ENCODE peak calls at places on chromosomes 11 and 22, in six cellular contexts. N is HepG2, S is sigmoid colon, C is stomach, D is transverse colon, J is tibial nerve. B is an unnamed sample.

GRCh38 chr11:73784080-73784634 is 3.5 kb upstream of the MRPL48 start:
- DNase-seq in N (peak; percentile 78), S (no peak), C (no peak), D (no peak), J (no peak), B (no peak)

GRCh38 chr11:23391031-23391430 is 530.8 kb upstream of the CCDC179 start:
- DNase-seq in N (no peak), S (no peak), C (no peak), D (no peak), J (no peak), B (no peak)

GRCh38 chr22:17918840-17919239 is 105.5 kb downstream of the MICAL3 start:
- DNase-seq in N (no peak), S (peak; percentile 5), C (no peak), D (no peak), J (no peak), B (no peak)

GRCh38 chr11:128924109-128924508 is 18.6 kb downstream of the TP53AIP1 start:
- DNase-seq in N (no peak), S (no peak), C (no peak), D (no peak), J (no peak), B (no peak)

GRCh38 chr11:121630041-121630440 is 177.3 kb upstream of the SORL1-AS1 start:
- DNase-seq in N (no peak), S (no peak), C (no peak), D (no peak), J (no peak), B (no peak)

GRCh38 chr11:110373061-110373702 is 56.6 kb upstream of the FDX1 start:
- DNase-seq in N (no peak), S (no peak), C (no peak), D (no peak), J (no peak), B (no peak)

GRCh38 chr11:130156108-130157022 is 3.2 kb upstream of the ST14 start:
- DNase-seq in N (no peak), S (no peak), C (no peak), D (peak; percentile 44), J (no peak), B (no peak)

GRCh38 chr11:32006799-32007388 is 84.0 kb upstream of the RCN1 start:
- DNase-seq in N (peak; percentile 13), S (no peak), C (no peak), D (no peak), J (no peak), B (no peak)

GRCh38 chr11:67507242-67507890 is 596 bp downstream of the CDK2AP2 start:
- DNase-seq in N (no peak), S (peak; percentile 88), C (peak; percentile 82), D (peak; percentile 89), J (peak; percentile 62), B (peak; percentile 27)

GRCh38 chr11:67576742-67577475 is 6.7 kb upstream of the GSTP1 start:
- DNase-seq in N (no peak), S (no peak), C (no peak), D (no peak), J (no peak), B (no peak)

GRCh38 chr11:7353100-7353499 is 101.4 kb downstream of the SYT9 start:
- DNase-seq in N (peak; percentile 26), S (no peak), C (no peak), D (peak; percentile 11), J (peak; percentile 11), B (no peak)

GRCh38 chr11:104078995-104079394 is 42.6 kb downstream of the DDI1 start:
- DNase-seq in N (no peak), S (no peak), C (no peak), D (no peak), J (no peak), B (no peak)

GRCh38 chr11:70070736-70071135 is 7.4 kb upstream of the ANO1 start:
- DNase-seq in N (no peak), S (peak; percentile 44), C (peak; percentile 20), D (no peak), J (no peak), B (no peak)

GRCh38 chr11:103529217-103529684 is 420.0 kb downstream of the DYNC2H1 start:
- DNase-seq in N (no peak), S (no peak), C (no peak), D (no peak), J (no peak), B (no peak)

GRCh38 chr22:44891791-44892190 is 118.0 kb downstream of the PHF21B start:
- DNase-seq in N (no peak), S (no peak), C (no peak), D (no peak), J (no peak), B (no peak)

GRCh38 chr11:72160319-72160718 is 24.8 kb downstream of the FOLR3 start:
- DNase-seq in N (no peak), S (no peak), C (no peak), D (no peak), J (no peak), B (no peak)

GRCh38 chr11:12746593-12747097 is 72.4 kb downstream of the TEAD1 start:
- DNase-seq in N (peak; percentile 29), S (peak; percentile 77), C (no peak), D (no peak), J (no peak), B (peak; percentile 95)

GRCh38 chr11:38089728-38090127 is 1491.7 kb upstream of the RAG2 start:
- DNase-seq in N (no peak), S (no peak), C (no peak), D (no peak), J (no peak), B (no peak)

GRCh38 chr11:68021167-68021787 is 9.2 kb upstream of the NDUFS8 start:
- DNase-seq in N (no peak), S (no peak), C (peak; percentile 72), D (peak; percentile 60), J (no peak), B (no peak)

GRCh38 chr22:39559456-39560105 is 11.0 kb upstream of the CACNA1I start:
- DNase-seq in N (no peak), S (no peak), C (no peak), D (no peak), J (no peak), B (no peak)

GRCh38 chr11:134001101-134001500 is 44.3 kb upstream of the IGSF9B start:
- DNase-seq in N (no peak), S (no peak), C (no peak), D (no peak), J (no peak), B (no peak)

GRCh38 chr22:44455151-44455962 is 42.7 kb downstream of the RTL6 start:
- DNase-seq in N (no peak), S (no peak), C (peak; percentile 27), D (peak; percentile 35), J (no peak), B (no peak)

GRCh38 chr11:131311746-131312145 is 58.7 kb upstream of the NTM start:
- DNase-seq in N (no peak), S (no peak), C (no peak), D (no peak), J (no peak), B (no peak)

GRCh38 chr11:13341028-13341427 is 63.4 kb downstream of the BMAL1 start:
- DNase-seq in N (no peak), S (no peak), C (no peak), D (no peak), J (no peak), B (no peak)

GRCh38 chr11:4851033-4851432 is 2.0 kb upstream of the OR51S1 start:
- DNase-seq in N (no peak), S (no peak), C (peak; percentile 61), D (no peak), J (no peak), B (no peak)

GRCh38 chr22:35894937-35895708 is 133.5 kb downstream of the RBFOX2 start:
- DNase-seq in N (no peak), S (peak; percentile 85), C (no peak), D (peak; percentile 12), J (peak; percentile 46), B (no peak)

GRCh38 chr11:18987454-18988231 is 48.4 kb upstream of the MRGPRX1 start:
- DNase-seq in N (no peak), S (no peak), C (no peak), D (no peak), J (no peak), B (no peak)

GRCh38 chr11:120273432-120273831 is 33.5 kb downstream of the POU2F3 start:
- DNase-seq in N (no peak), S (no peak), C (no peak), D (no peak), J (no peak), B (no peak)
- TF ChIP-seq EP300 in N (no peak), S (no peak), C (no peak), D (no peak), J (no peak), B (no peak)

DNA sequence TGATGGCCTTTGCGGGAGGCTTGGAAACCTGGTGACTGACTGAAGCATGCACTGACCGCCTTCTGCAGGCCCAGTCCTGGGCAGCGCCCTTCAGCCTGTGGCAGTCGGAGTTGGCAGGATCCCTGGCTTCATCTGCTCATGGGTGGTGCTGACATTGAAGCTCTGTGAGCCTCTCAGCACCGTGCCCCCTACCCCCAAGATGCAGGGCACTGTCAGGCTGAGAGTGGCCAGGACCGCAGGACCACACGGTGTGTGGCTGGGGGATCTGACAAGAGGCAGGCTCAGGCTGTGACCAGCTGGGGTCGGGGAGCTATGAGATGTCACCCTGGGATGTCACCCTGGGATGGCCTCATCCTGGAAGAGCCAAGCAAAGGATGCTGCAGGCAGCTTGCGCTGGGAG is 32.7 kb downstream of the TBC1D22A start:
- DNase-seq in N (no peak), S (peak; percentile 50), C (no peak), D (no peak), J (no peak), B (no peak)
- H3K36me3 ChIP-seq in N (peaks cover 38% of the 10 kb centered on the region), S (peaks cover 47% of the 10 kb centered on the region), C (peaks cover 55% of the 10 kb centered on the region), D (no peaks in the 10 kb centered on the region), J (no peaks in the 10 kb centered on the region), B (no peaks in the 10 kb centered on the region)

GRCh38 chr11:35404397-35404775 is 15.0 kb downstream of the SLC1A2 start:
- DNase-seq in N (peak; percentile 18), S (no peak), C (peak; percentile 74), D (peak; percentile 27), J (no peak), B (no peak)

GRCh38 chr11:35412285-35412684 is 7.1 kb downstream of the SLC1A2 start:
- DNase-seq in N (no peak), S (no peak), C (no peak), D (no peak), J (no peak), B (no peak)

GRCh38 chr11:35402751-35403454 is 16.5 kb downstream of the SLC1A2 start:
- DNase-seq in N (no peak), S (no peak), C (no peak), D (no peak), J (no peak), B (no peak)

GRCh38 chr11:35403765-35404396 is 15.5 kb downstream of the SLC1A2 start:
- DNase-seq in N (no peak), S (no peak), C (no peak), D (no peak), J (no peak), B (no peak)

DNA sequence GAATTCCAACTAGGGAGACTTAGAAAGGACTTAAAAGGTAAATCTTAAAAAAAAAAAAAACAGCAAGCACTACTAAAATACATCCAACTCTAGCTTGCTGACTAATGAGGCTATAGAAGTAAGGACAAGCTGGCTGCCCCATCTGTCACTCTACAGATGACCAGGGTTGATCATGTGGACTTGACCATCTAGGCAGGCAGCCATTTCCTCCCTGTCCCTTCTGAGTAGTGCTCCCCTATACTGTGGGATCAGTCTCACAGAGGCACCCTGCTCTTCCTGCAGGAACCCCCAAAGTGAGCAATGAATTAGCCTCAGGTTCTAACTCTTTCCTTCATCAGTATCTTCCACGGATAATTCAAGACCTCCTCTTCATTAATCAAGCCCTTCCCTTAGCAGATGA is 12.3 kb downstream of the SLC1A2 start:
- DNase-seq in N (no peak), S (no peak), C (no peak), D (no peak), J (no peak), B (no peak)
- TF ChIP-seq EP300 in N (no peak), S (no peak), C (no peak), D (no peak), J (no peak), B (no peak)

GRCh38 chr22:33404723-33405122 is 346.5 kb upstream of the SYN3 start:
- DNase-seq in N (peak; percentile 26), S (no peak), C (no peak), D (no peak), J (no peak), B (no peak)
- H3K36me3 ChIP-seq in N (peaks cover 2% of the 10 kb centered on the region), S (peaks cover 10% of the 10 kb centered on the region), C (no peaks in the 10 kb centered on the region), D (no peaks in the 10 kb centered on the region), J (no peaks in the 10 kb centered on the region), B (no peaks in the 10 kb centered on the region)

B was measured in ovary.